ENCODE peak calls at places on chromosomes 2 and 18, in five cellular contexts. V, W, T, I and E are unnamed samples.

GRCh38 chr18:35836932-35837331 is 135.5 kb upstream of the RMP24 start:
- DNase-seq in V (no peak), W (no peak), T (no peak), I (no peak), E (no peak)

GRCh38 chr2:7427293-7428060 is 510.3 kb downstream of the RNF144A start:
- DNase-seq in V (no peak), W (peak; percentile 32), T (no peak), I (peak; percentile 77), E (peak; percentile 85)

GRCh38 chr2:231926180-231926741 is at the start of gene NPPC:
- DNase-seq in V (peak; percentile 29), W (peak; percentile 79), T (peak; percentile 71), I (peak; percentile 80), E (peak; percentile 81)

GRCh38 chr2:150468350-150468960 is 19.0 kb downstream of the RND3 start:
- DNase-seq in V (no peak), W (no peak), T (no peak), I (no peak), E (no peak)

GRCh38 chr2:22800422-22800821 is 584.6 kb upstream of the KLHL29 start:
- DNase-seq in V (no peak), W (no peak), T (no peak), I (no peak), E (no peak)

GRCh38 chr18:68660355-68661183 is 54.3 kb downstream of the TMX3 start:
- DNase-seq in V (no peak), W (no peak), T (no peak), I (peak; percentile 66), E (peak; percentile 76)

GRCh38 chr2:91477731-91478672 is 2786.5 kb downstream of the RPIA start:
- DNase-seq in V (no peak), W (peak; percentile 17), T (peak; percentile 76), I (peak; percentile 46), E (peak; percentile 44)

GRCh38 chr18:3058328-3059191 is 45.6 kb upstream of the LPIN2 start:
- DNase-seq in V (no peak), W (no peak), T (no peak), I (no peak), E (no peak)

GRCh38 chr18:46260016-46260878 is 156.1 kb downstream of the HAUS1 start:
- DNase-seq in V (no peak), W (no peak), T (no peak), I (no peak), E (peak; percentile 39)

GRCh38 chr2:224412064-224412921 is 10.4 kb upstream of the FAM124B start:
- DNase-seq in V (peak; percentile 69), W (no peak), T (no peak), I (peak; percentile 17), E (no peak)

GRCh38 chr18:46555724-46556123 is 101.3 kb downstream of the LOXHD1 start:
- DNase-seq in V (no peak), W (no peak), T (no peak), I (peak; percentile 28), E (peak; percentile 41)

GRCh38 chr2:28035163-28035690 is 144.7 kb downstream of the BABAM2 start:
- DNase-seq in V (no peak), W (no peak), T (no peak), I (no peak), E (no peak)

GRCh38 chr2:58266211-58266610 is 25.1 kb upstream of the FANCL start:
- DNase-seq in V (no peak), W (no peak), T (no peak), I (no peak), E (no peak)

GRCh38 chr2:133733856-133734255 is 165.6 kb upstream of the NCKAP5 start:
- DNase-seq in V (no peak), W (no peak), T (no peak), I (no peak), E (no peak)

GRCh38 chr2:122519366-122519765 is 763.9 kb downstream of the TSN start:
- DNase-seq in V (no peak), W (no peak), T (no peak), I (no peak), E (no peak)

GRCh38 chr18:49662506-49662905 is 100.6 kb downstream of the LIPG start:
- DNase-seq in V (no peak), W (no peak), T (no peak), I (no peak), E (no peak)

GRCh38 chr2:72913531-72914225 is 3.6 kb upstream of the EMX1 start:
- DNase-seq in V (no peak), W (no peak), T (no peak), I (no peak), E (no peak)

GRCh38 chr18:48667276-48668254 is 128.7 kb downstream of the CTIF start:
- DNase-seq in V (no peak), W (no peak), T (no peak), I (peak; percentile 39), E (no peak)

GRCh38 chr2:233053928-233054774 is 6.0 kb upstream of the INPP5D start:
- DNase-seq in V (peak; percentile 36), W (peak; percentile 66), T (peak; percentile 81), I (peak; percentile 72), E (peak; percentile 68)

GRCh38 chr2:216012830-216013079 is 596 bp downstream of the MREG start:
- DNase-seq in V (no peak), W (no peak), T (no peak), I (no peak), E (no peak)

GRCh38 chr2:120554625-120555032 is 181.0 kb upstream of the GLI2 start:
- DNase-seq in V (no peak), W (no peak), T (no peak), I (no peak), E (no peak)

GRCh38 chr18:68234676-68235075 is 480.2 kb downstream of the TMX3 start:
- DNase-seq in V (no peak), W (no peak), T (no peak), I (no peak), E (no peak)

GRCh38 chr18:2878656-2879330 is 32.0 kb downstream of the EMILIN2 start:
- DNase-seq in V (no peak), W (no peak), T (no peak), I (no peak), E (no peak)

DNA sequence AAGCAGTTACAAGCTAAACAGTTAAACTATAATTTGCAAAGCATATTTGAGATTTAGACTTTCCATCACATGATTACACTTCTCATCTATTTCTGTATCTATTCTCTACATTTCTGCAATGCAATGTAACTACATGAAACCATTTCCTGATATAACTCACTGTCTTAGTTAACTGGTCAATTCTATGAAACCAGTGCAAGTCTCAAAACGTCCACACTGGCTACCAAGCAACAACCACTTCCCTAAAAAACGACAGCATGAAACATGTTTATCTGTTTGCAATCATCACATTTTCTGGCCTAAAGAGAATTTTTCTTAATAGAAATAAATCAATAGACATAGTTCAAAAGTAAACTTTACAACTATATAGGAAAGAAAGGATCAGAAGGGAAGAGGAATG is 17.4 kb downstream of the FECH start:
- DNase-seq in V (no peak), W (no peak), T (no peak), I (no peak), E (no peak)
- H3K36me3 ChIP-seq in V (no peaks in the 10 kb centered on the region), W (no peaks in the 10 kb centered on the region), T (peaks cover 19% of the 10 kb centered on the region), I (no peaks in the 10 kb centered on the region), E (peaks cover 56% of the 10 kb centered on the region)

GRCh38 chr18:8607776-8608682 is 1.2 kb upstream of the RAB12 start:
- DNase-seq in V (no peak), W (peak; percentile 50), T (no peak), I (no peak), E (no peak)
- TF ChIP-seq CTCF in V (no peak), W (no peak), T (no peak), I (no peak), E (no peak)

GRCh38 chr2:10784719-10785118 is 27.9 kb downstream of the PDIA6 start:
- DNase-seq in V (no peak), W (no peak), T (no peak), I (no peak), E (no peak)

GRCh38 chr2:10779776-10780490 is 32.7 kb downstream of the PDIA6 start:
- DNase-seq in V (no peak), W (no peak), T (no peak), I (no peak), E (no peak)

GRCh38 chr2:10783421-10783820 is 29.2 kb downstream of the PDIA6 start:
- DNase-seq in V (no peak), W (no peak), T (no peak), I (no peak), E (no peak)

GRCh38 chr2:10780491-10780820 is 32.1 kb downstream of the PDIA6 start:
- DNase-seq in V (no peak), W (no peak), T (no peak), I (no peak), E (no peak)

GRCh38 chr2:10781746-10782145 is 30.8 kb downstream of the PDIA6 start:
- DNase-seq in V (no peak), W (no peak), T (no peak), I (no peak), E (no peak)
- H3K36me3 ChIP-seq in V (peaks cover 11% of the 10 kb centered on the region), W (peaks cover 34% of the 10 kb centered on the region), T (peaks cover 16% of the 10 kb centered on the region), I (peaks cover 5% of the 10 kb centered on the region), E (peaks cover 79% of the 10 kb centered on the region)

GRCh38 chr18:23824235-23824634 is 135.0 kb downstream of the LAMA3 start:
- DNase-seq in V (no peak), W (no peak), T (no peak), I (no peak), E (no peak)
- TF ChIP-seq CTCF in V (no peak), W (no peak), T (no peak), I (no peak), E (peak; percentile 26)

GRCh38 chr2:102527086-102527485 is 54.1 kb downstream of the SLC9A4 start:
- DNase-seq in V (no peak), W (no peak), T (no peak), I (no peak), E (no peak)
- H3K36me3 ChIP-seq in V (no peaks in the 10 kb centered on the region), W (no peaks in the 10 kb centered on the region), T (no peaks in the 10 kb centered on the region), I (no peaks in the 10 kb centered on the region), E (no peaks in the 10 kb centered on the region)

DNA sequence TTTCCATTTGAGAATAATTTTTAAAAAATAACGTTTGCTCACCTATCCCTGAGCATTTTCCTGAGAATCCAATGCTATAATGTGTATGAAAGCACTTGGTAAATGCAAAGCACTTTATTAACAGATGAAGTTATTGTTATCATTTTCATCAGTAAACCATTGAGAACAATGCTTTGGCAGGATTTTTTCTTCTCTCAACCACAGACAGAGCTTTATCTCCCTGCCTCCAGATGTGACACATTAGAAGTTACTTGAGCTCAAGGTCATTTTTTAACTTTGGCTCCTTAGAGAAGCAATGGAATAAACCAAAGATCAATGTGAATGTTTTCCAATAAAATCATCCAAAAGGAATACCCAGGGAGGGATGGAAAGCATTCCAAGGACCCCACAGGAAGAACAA is 118.8 kb upstream of the NT5C1B start:
- DNase-seq in V (no peak), W (no peak), T (no peak), I (no peak), E (no peak)
- TF ChIP-seq CTCF in V (no peak), W (no peak), T (no peak), I (no peak), E (no peak)

GRCh38 chr2:96260404-96261260 is 5.2 kb downstream of the TMEM127 start:
- DNase-seq in V (peak; percentile 66), W (no peak), T (no peak), I (peak; percentile 83), E (no peak)

GRCh38 chr2:96259497-96259921 is 6.3 kb downstream of the TMEM127 start:
- DNase-seq in V (no peak), W (no peak), T (no peak), I (peak; percentile 28), E (no peak)

GRCh38 chr2:96262306-96262705 is 3.5 kb downstream of the TMEM127 start:
- DNase-seq in V (no peak), W (no peak), T (no peak), I (no peak), E (no peak)

GRCh38 chr2:96264086-96264485 is 1.7 kb downstream of the TMEM127 start:
- DNase-seq in V (no peak), W (no peak), T (no peak), I (no peak), E (no peak)

GRCh38 chr2:96261328-96262003 is 4.3 kb downstream of the TMEM127 start:
- DNase-seq in V (no peak), W (no peak), T (no peak), I (peak; percentile 59), E (no peak)
- H3K36me3 ChIP-seq in V (no peaks in the 10 kb centered on the region), W (peaks cover 20% of the 10 kb centered on the region), T (no peaks in the 10 kb centered on the region), I (no peaks in the 10 kb centered on the region), E (no peaks in the 10 kb centered on the region)